ENCODE peak calls at places on chromosomes 13 and 19, in nine cellular contexts. One of them, this sample, is unnamed.
A peak's percentile ranks its signal among the peaks of the same experiment; 100 is the strongest.

GRCh38 chr19:38155453-38155852 is 68.6 kb downstream of the DPF1 start:
- DNase-seq in GM04504: no peak
- DNase-seq in LoVo: no peak
- DNase-seq in H9: no peak
- DNase-seq in tibial artery: no peak
- DNase-seq in endothelial cell: no peak
- DNase-seq in Caco-2: no peak
- DNase-seq in activated naive CD4-positive, alpha-beta T cell treated with anti-CD3 and anti-CD28 coated beads for 36 hours: no peak
- DNase-seq in CD8-positive, alpha-beta memory T cell: no peak
- DNase-seq in this sample: no peak

GRCh38 chr19:13693933-13694332 is 70.4 kb upstream of the MRI1 start:
- DNase-seq in GM04504: no peak
- DNase-seq in LoVo: no peak
- DNase-seq in H9: no peak
- DNase-seq in tibial artery: no peak
- DNase-seq in endothelial cell: no peak
- DNase-seq in Caco-2: no peak
- DNase-seq in activated naive CD4-positive, alpha-beta T cell treated with anti-CD3 and anti-CD28 coated beads for 36 hours: no peak
- DNase-seq in CD8-positive, alpha-beta memory T cell: no peak
- DNase-seq in this sample: no peak

GRCh38 chr13:43279696-43280095 is 256.3 kb downstream of the DNAJC15 start:
- DNase-seq in GM04504: no peak
- DNase-seq in LoVo: no peak
- DNase-seq in H9: no peak
- DNase-seq in tibial artery: no peak
- DNase-seq in endothelial cell: no peak
- DNase-seq in Caco-2: no peak
- DNase-seq in activated naive CD4-positive, alpha-beta T cell treated with anti-CD3 and anti-CD28 coated beads for 36 hours: no peak
- DNase-seq in CD8-positive, alpha-beta memory T cell: no peak
- DNase-seq in this sample: no peak

GRCh38 chr13:110405597-110406450 is 98.7 kb downstream of the COL4A2 start:
- DNase-seq in GM04504: peak; percentile 73
- DNase-seq in LoVo: no peak
- DNase-seq in H9: no peak
- DNase-seq in tibial artery: no peak
- DNase-seq in endothelial cell: no peak
- DNase-seq in Caco-2: no peak
- DNase-seq in activated naive CD4-positive, alpha-beta T cell treated with anti-CD3 and anti-CD28 coated beads for 36 hours: no peak
- DNase-seq in CD8-positive, alpha-beta memory T cell: no peak
- DNase-seq in this sample: no peak

GRCh38 chr19:46296722-46297431 is at the start of gene HIF3A:
- DNase-seq in GM04504: no peak
- DNase-seq in LoVo: no peak
- DNase-seq in H9: peak; percentile 96
- DNase-seq in tibial artery: peak; percentile 85
- DNase-seq in endothelial cell: peak; percentile 90
- DNase-seq in Caco-2: no peak
- DNase-seq in activated naive CD4-positive, alpha-beta T cell treated with anti-CD3 and anti-CD28 coated beads for 36 hours: no peak
- DNase-seq in CD8-positive, alpha-beta memory T cell: no peak
- DNase-seq in this sample: no peak

GRCh38 chr13:72104656-72105180 is 237.7 kb upstream of the DACH1 start:
- DNase-seq in GM04504: peak; percentile 21
- DNase-seq in LoVo: no peak
- DNase-seq in H9: no peak
- DNase-seq in tibial artery: no peak
- DNase-seq in endothelial cell: no peak
- DNase-seq in Caco-2: no peak
- DNase-seq in activated naive CD4-positive, alpha-beta T cell treated with anti-CD3 and anti-CD28 coated beads for 36 hours: no peak
- DNase-seq in CD8-positive, alpha-beta memory T cell: no peak
- DNase-seq in this sample: no peak

GRCh38 chr19:56678205-56678604 is 6.6 kb upstream of the ZNF835 start:
- DNase-seq in GM04504: no peak
- DNase-seq in LoVo: no peak
- DNase-seq in H9: no peak
- DNase-seq in tibial artery: no peak
- DNase-seq in endothelial cell: no peak
- DNase-seq in Caco-2: no peak
- DNase-seq in activated naive CD4-positive, alpha-beta T cell treated with anti-CD3 and anti-CD28 coated beads for 36 hours: no peak
- DNase-seq in CD8-positive, alpha-beta memory T cell: no peak
- DNase-seq in this sample: peak; percentile 12

GRCh38 chr19:55256562-55257460 is 2.0 kb downstream of the PPP6R1 start:
- DNase-seq in GM04504: no peak
- DNase-seq in LoVo: no peak
- DNase-seq in H9: no peak
- DNase-seq in tibial artery: no peak
- DNase-seq in endothelial cell: no peak
- DNase-seq in Caco-2: no peak
- DNase-seq in activated naive CD4-positive, alpha-beta T cell treated with anti-CD3 and anti-CD28 coated beads for 36 hours: peak; percentile 32
- DNase-seq in CD8-positive, alpha-beta memory T cell: no peak
- DNase-seq in this sample: no peak

GRCh38 chr13:51040431-51040830 is 70.6 kb downstream of the C13orf42 start:
- DNase-seq in GM04504: no peak
- DNase-seq in LoVo: no peak
- DNase-seq in H9: no peak
- DNase-seq in tibial artery: no peak
- DNase-seq in endothelial cell: no peak
- DNase-seq in Caco-2: no peak
- DNase-seq in activated naive CD4-positive, alpha-beta T cell treated with anti-CD3 and anti-CD28 coated beads for 36 hours: no peak
- DNase-seq in CD8-positive, alpha-beta memory T cell: no peak
- DNase-seq in this sample: no peak

GRCh38 chr19:29562299-29563297 is 36.8 kb downstream of the VSTM2B start:
- DNase-seq in GM04504: no peak
- DNase-seq in LoVo: no peak
- DNase-seq in H9: no peak
- DNase-seq in tibial artery: peak; percentile 47
- DNase-seq in endothelial cell: no peak
- DNase-seq in Caco-2: no peak
- DNase-seq in activated naive CD4-positive, alpha-beta T cell treated with anti-CD3 and anti-CD28 coated beads for 36 hours: no peak
- DNase-seq in CD8-positive, alpha-beta memory T cell: no peak
- DNase-seq in this sample: no peak

GRCh38 chr19:10290439-10290875 is 705 bp downstream of the ICAM5 start:
- DNase-seq in GM04504: no peak
- DNase-seq in LoVo: no peak
- DNase-seq in H9: peak; percentile 55
- DNase-seq in tibial artery: no peak
- DNase-seq in endothelial cell: no peak
- DNase-seq in Caco-2: peak; percentile 26
- DNase-seq in activated naive CD4-positive, alpha-beta T cell treated with anti-CD3 and anti-CD28 coated beads for 36 hours: no peak
- DNase-seq in CD8-positive, alpha-beta memory T cell: no peak
- DNase-seq in this sample: no peak